ENCODE peak calls at places on chromosomes 5 and 9, in seven cellular contexts. N is astrocyte; D is H1; E is CD4-positive, CD25-positive, alpha-beta regulatory T cell; A is endothelial cell; L is fibroblast of lung; B is upper lobe of right lung. U is an unnamed sample.

GRCh38 chr9:78783743-78784142 is 486.8 kb downstream of the PSAT1 start:
- DNase-seq in A (no peak), D (no peak), E (no peak), B (no peak), N (no peak), L (no peak), U (no peak)

GRCh38 chr5:40477856-40478546 is 201.7 kb upstream of the PTGER4 start:
- DNase-seq in A (no peak), D (no peak), L (peak), N (peak), B (no peak), E (no peak), U (no peak)

GRCh38 chr9:116365056-116365471 is 211.5 kb downstream of the PAPPA start:
- DNase-seq in A (no peak), B (no peak), L (peak), E (no peak), N (peak), D (no peak), U (peak)

GRCh38 chr9:22060831-22061383 is 51.8 kb upstream of the CDKN2B start:
- DNase-seq in L (peak), A (no peak), D (no peak), N (no peak), E (no peak), B (no peak), U (no peak)

GRCh38 chr9:135504262-135505229 is 4.1 kb downstream of the MRPS2 start:
- DNase-seq in N (peak), L (peak), B (peak), D (peak), A (peak), E (peak), U (no peak)

GRCh38 chr9:97705354-97705950 is 8.3 kb upstream of the XPA start:
- DNase-seq in E (peak), L (peak), A (no peak), B (no peak), D (no peak), N (peak), U (no peak)

GRCh38 chr9:1267141-1267570 is 217.0 kb downstream of the DMRT2 start:
- DNase-seq in B (no peak), A (no peak), N (no peak), E (no peak), L (no peak), D (no peak), U (no peak)

GRCh38 chr9:97237311-97237786 is 70.1 kb upstream of the CCDC180 start:
- DNase-seq in D (peak), A (peak), L (no peak), E (no peak), B (no peak), N (no peak), U (no peak)

GRCh38 chr5:151694035-151694485 is 7.3 kb upstream of the SPARC start:
- DNase-seq in N (no peak), B (no peak), D (no peak), L (peak), E (no peak), A (no peak), U (no peak)

GRCh38 chr9:90803860-90804593 is 2.4 kb downstream of the SYK start:
- DNase-seq in B (no peak), A (no peak), N (no peak), D (no peak), E (no peak), L (no peak), U (no peak)

GRCh38 chr9:78031271-78031825 is at the start of gene GNAQ:
- DNase-seq in D (no peak), N (no peak), E (no peak), A (peak), B (peak), L (peak), U (no peak)

GRCh38 chr5:113489299-113489698 is 1.0 kb upstream of the MCC start:
- DNase-seq in B (no peak), L (peak), E (no peak), D (no peak), N (peak), A (no peak), U (peak)

GRCh38 chr5:95392593-95393182 is 1.5 kb downstream of the FAM81B start:
- DNase-seq in B (no peak), A (peak), D (no peak), E (no peak), L (no peak), N (peak), U (no peak)

GRCh38 chr9:7320139-7320538 is 479.4 kb downstream of the DMAC1 start:
- DNase-seq in E (no peak), A (no peak), B (no peak), N (peak), L (peak), D (no peak), U (peak)

GRCh38 chr5:146076455-146076854 is 28.9 kb downstream of the PLAC8L1 start:
- DNase-seq in N (no peak), E (no peak), D (no peak), B (no peak), L (no peak), A (no peak), U (no peak)

GRCh38 chr9:126605792-126606482 is 7.8 kb upstream of the LMX1B start:
- DNase-seq in N (no peak), E (no peak), D (no peak), A (no peak), L (no peak), B (no peak), U (no peak)